ENCODE peak calls at places on chromosomes 4 and X, in five cellular contexts. T is HepG2, A is H1, Z is GM12878, K is K562. W is an unnamed sample.

GRCh38 chr4:151852202-151852601 is 91.4 kb upstream of the GATB start:
- DNase-seq in A (no peak), Z (no peak), T (no peak), K (no peak), W (no peak)

GRCh38 chrX:71679575-71680207 is 12.3 kb downstream of the LOC101059915 start:
- DNase-seq in A (no peak), Z (no peak), T (no peak), K (no peak), W (no peak)

GRCh38 chrX:119041175-119041574 is 31.6 kb upstream of the CT47C1 start:
- DNase-seq in Z (no peak), K (peak), T (peak), A (no peak), W (no peak)

GRCh38 chrX:36898301-36898700 is 109.9 kb upstream of the FAM47C start:
- DNase-seq in T (peak), Z (no peak), A (no peak), K (no peak), W (peak)

GRCh38 chr4:79865253-79865652 is 207.8 kb downstream of the ANTXR2 start:
- DNase-seq in Z (no peak), A (no peak), T (no peak), K (no peak), W (no peak)

GRCh38 chrX:68462653-68463052 is 29.4 kb upstream of the OPHN1 start:
- DNase-seq in K (peak), T (no peak), Z (no peak), A (peak), W (no peak)

GRCh38 chr4:29853843-29854242 is 866.3 kb upstream of the PCDH7 start:
- DNase-seq in T (no peak), A (no peak), K (no peak), Z (no peak), W (no peak)

GRCh38 chr4:56410247-56410646 is 23.0 kb upstream of the AASDH start:
- DNase-seq in A (peak), Z (no peak), K (no peak), T (peak), W (peak)

GRCh38 chr4:67437974-67438713 is 107.2 kb downstream of the CENPC start:
- DNase-seq in Z (no peak), T (peak), A (no peak), K (no peak), W (no peak)

GRCh38 chr4:38565271-38566199 is 98.5 kb upstream of the KLF3 start:
- DNase-seq in Z (no peak), A (no peak), T (no peak), K (no peak), W (no peak)

GRCh38 chrX:71367396-71367795 is 1.2 kb downstream of the TAF1 start:
- DNase-seq in Z (no peak), A (no peak), T (no peak), K (no peak), W (no peak)

GRCh38 chrX:45712067-45712466 is 511.4 kb upstream of the DIPK2B start:
- DNase-seq in T (no peak), Z (no peak), K (no peak), A (no peak), W (no peak)

GRCh38 chr4:3783691-3784306 is 17.6 kb downstream of the ADRA2C start:
- DNase-seq in A (no peak), K (peak), Z (no peak), T (no peak), W (no peak)

GRCh38 chrX:110399497-110399896 is 40.8 kb downstream of the RTL9 start:
- DNase-seq in A (no peak), Z (no peak), T (no peak), K (no peak), W (no peak)

GRCh38 chr4:88341227-88342192 is 37.1 kb upstream of the HERC6 start:
- DNase-seq in A (no peak), Z (no peak), T (peak), K (no peak), W (no peak)

GRCh38 chrX:350148-350533 is 31.5 kb upstream of the GTPBP6 start:
- DNase-seq in A (no peak), Z (no peak), K (no peak), T (no peak), W (no peak)

GRCh38 chr4:75653845-75654503 is 19.2 kb downstream of the G3BP2 start:
- DNase-seq in T (peak), A (no peak), Z (no peak), K (peak), W (peak)

GRCh38 chr4:140094701-140095420 is 59.1 kb downstream of the MAML3 start:
- DNase-seq in Z (no peak), K (no peak), T (no peak), A (no peak), W (peak)

GRCh38 chrX:16836371-16836770 is 33.8 kb downstream of the RBBP7 start:
- DNase-seq in Z (no peak), T (peak), K (peak), A (no peak), W (peak)

GRCh38 chrX:7215842-7216241 is 67.9 kb upstream of the PUDP start:
- DNase-seq in A (no peak), Z (no peak), T (no peak), K (no peak), W (no peak)

GRCh38 chrX:100944601-100945000 is 15.9 kb upstream of the XKRX start:
- DNase-seq in A (no peak), K (no peak), Z (no peak), T (no peak), W (no peak)

GRCh38 chr4:140300271-140300970 is 73.0 kb upstream of the SCOC start:
- DNase-seq in T (no peak), Z (no peak), K (no peak), A (no peak), W (no peak)

GRCh38 chr4:101345271-101345595 is 2.1 kb downstream of the PPP3CA start:
- DNase-seq in A (no peak), K (no peak), T (no peak), Z (no peak), W (peak)

GRCh38 chr4:37717575-37717974 is 31.4 kb upstream of the RELL1 start:
- DNase-seq in A (no peak), K (no peak), Z (no peak), T (no peak), W (no peak)

GRCh38 chr4:158255727-158256324 is 45.5 kb downstream of the TMEM144 start:
- DNase-seq in T (peak), Z (no peak), A (no peak), K (peak), W (peak)

GRCh38 chr4:40462326-40462725 is 127.2 kb downstream of the CHRNA9 start:
- DNase-seq in T (no peak), K (no peak), Z (peak), A (no peak), W (no peak)

GRCh38 chr4:4852591-4853362 is 6.7 kb upstream of the MSX1 start:
- DNase-seq in Z (no peak), T (no peak), K (peak), A (no peak), W (peak)

GRCh38 chr4:5456296-5456845 is 252.0 kb downstream of the EVC2 start:
- DNase-seq in K (no peak), T (no peak), A (no peak), Z (no peak), W (no peak)

GRCh38 chr4:87865960-87866598 is 33.3 kb downstream of the MEPE start:
- DNase-seq in T (peak), A (peak), K (no peak), Z (no peak), W (no peak)

GRCh38 chr4:129336457-129336856 is 240.5 kb downstream of the C4orf33 start:
- DNase-seq in Z (no peak), T (no peak), A (no peak), K (no peak), W (no peak)
- TF ChIP-seq GABPA in Z (no peak), T (no peak), A (no peak), K (no peak), W (no peak)

DNA sequence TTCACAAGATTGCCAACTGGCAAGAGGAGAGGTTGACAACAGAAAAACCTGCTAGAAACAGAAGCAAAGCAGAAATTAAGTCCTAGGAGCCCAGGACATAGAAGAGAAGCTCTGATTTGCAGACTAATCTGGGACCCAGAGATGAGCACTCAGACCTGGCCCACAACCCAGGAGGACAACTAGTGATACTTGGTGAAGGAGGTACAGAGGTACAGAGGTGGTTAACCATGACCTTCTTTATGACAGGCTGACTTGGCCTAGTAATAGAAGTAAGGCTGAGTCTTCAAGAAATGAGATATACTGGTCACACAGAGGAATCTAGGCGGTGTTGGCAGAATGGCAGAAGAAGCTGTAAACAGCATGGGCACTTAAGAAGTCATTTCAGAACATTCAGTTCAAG is 43.6 kb downstream of the ANXA5 start:
- DNase-seq in A (no peak), K (no peak), Z (no peak), T (no peak), W (no peak)
- H3K9ac ChIP-seq in A (no peak), K (no peak), Z (no peak), T (no peak), W (no peak)

DNA sequence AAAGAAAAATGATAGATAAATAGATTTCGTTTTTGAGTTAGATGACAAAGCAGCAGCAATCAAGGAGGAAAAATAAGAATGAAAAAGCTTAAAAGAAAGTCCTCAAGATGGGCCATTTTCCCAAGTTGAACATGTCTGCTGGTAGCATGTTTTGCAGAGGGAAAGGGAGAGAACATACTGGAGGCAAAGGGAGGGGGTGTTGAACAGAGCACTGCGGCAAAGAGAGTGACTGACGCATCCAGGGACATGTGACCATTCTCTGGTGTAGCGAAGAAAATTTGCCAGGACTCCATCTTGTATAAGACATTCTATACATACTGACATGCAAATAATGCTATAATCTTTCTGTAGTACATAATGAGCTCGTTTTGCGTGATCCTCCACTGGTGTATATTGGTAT is 1.2 kb downstream of the LINC00632 start:
- DNase-seq in Z (no peak), A (no peak), T (no peak), K (no peak), W (peak)
- TF ChIP-seq GABPA in Z (no peak), A (no peak), T (no peak), K (no peak), W (no peak)

DNA sequence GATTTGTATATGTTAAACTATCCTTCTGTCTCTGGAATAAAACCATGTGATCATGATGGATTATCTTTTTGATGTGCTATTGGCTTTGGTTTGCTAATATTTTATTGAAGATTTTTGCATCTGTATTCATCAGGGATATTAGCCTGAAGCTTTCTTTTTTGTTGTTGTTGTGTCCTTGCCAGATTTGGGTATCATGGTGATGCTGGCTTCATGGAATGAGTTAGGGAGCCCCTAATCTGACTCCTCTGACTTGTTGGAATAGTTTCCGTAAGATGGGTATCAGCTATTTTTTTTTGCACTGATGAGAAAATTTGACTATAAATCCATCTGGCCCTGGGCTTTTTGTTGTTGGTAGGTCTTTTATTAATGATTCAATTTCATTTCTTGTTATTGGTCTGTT is 45.7 kb downstream of the ATP10D start:
- DNase-seq in A (no peak), Z (no peak), T (no peak), K (no peak), W (no peak)
- H3K9ac ChIP-seq in A (no peak), Z (no peak), T (no peak), K (no peak), W (peak)

GRCh38 chrX:24979081-24979480 is 36.7 kb downstream of the ARX start:
- DNase-seq in Z (no peak), A (no peak), K (no peak), T (no peak), W (no peak)
- TF ChIP-seq GABPA in Z (no peak), A (no peak), K (no peak), T (no peak), W (no peak)

DNA sequence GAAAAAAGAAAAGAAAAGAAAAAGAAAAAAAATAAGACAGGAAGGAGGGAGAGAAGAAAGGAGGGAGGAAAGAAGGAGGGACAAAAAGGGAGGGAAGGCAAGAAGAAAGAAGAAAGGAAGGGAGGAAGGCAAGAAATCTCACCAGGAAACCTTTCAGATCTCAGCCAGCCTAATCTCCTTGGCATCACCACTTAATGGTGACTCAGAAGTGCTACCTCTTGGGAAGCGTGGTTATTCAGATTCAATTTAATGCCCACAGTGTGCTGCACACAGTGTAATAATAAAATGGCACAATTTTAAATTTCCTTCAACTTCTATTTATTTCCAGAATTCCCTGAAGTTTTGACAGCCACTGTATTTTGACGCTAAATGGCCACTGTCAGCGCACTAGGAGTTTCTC is 50.3 kb downstream of the DKK2 start:
- DNase-seq in Z (no peak), T (no peak), K (no peak), A (no peak), W (no peak)
- H3K9ac ChIP-seq in Z (no peak), T (no peak), K (no peak), A (no peak), W (peak)

DNA sequence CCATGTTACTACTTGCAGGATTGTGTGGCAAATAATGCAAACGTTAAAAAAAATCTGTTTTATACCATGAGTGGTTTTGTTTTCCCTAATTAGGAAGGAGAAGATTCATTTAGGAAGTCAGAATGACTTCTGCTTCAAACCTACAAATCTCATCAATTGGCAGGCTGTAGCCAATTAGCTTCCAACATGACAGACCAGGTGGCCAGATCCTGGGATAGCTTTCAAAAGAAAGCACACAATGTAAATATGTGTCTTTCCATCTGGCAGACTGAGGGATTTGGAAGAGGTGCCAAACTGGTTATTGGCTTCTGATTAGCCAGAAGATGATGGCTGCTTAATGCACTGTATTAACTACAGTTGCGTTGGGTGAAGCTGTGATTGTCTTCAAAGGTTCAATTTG is 432.8 kb downstream of the ANKRD50 start:
- DNase-seq in T (no peak), Z (no peak), K (no peak), A (no peak), W (peak)
- TF ChIP-seq GABPA in T (no peak), Z (no peak), K (no peak), A (no peak), W (no peak)

DNA sequence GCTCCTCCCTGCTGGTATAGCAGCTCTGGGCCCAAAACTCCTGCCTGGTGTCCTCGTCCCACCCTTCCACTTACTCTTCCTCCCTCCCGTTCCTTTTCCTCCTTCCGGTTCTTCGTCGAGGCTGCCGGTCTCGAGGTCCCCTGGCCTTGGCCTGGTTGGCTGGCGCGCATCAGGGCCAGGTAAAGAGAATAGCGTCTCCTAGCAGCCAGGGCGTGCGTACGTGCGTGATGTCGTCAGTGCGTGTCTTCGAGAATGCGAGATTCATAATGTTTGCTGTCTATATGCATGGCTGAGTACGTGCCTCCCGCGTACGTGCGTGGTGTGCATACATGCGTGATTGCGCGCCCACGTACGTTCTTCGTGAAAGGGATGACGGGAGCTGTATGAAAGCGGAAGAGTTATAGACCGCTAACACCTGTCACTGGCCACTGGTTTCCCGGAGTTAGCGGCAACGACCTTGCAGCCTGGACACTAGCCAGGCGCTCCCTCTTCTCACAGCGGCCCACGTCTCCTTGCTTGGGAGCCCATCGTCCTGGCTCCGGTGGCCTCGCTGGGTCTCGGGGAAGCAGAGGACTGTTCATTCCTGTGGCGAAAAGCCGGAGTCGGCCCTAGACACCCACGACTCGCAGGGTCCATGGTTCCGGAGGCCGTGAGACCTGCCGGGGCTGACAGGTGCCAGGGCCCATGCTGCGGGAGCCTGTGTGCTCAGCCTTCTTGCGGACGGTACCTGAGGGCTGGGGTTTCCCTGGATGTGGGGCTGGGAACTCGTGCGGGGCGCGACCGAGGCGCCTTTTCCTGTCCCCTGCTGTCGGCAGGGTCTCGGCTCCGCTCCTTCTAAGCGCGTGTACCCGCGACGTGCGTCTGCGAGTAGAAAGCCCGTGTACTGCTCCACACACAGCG is at the start of gene EOLA1:
- DNase-seq in K (no peak), A (peak), T (peak), Z (peak), W (peak)
- H3K9ac ChIP-seq in K (peak), A (no peak), T (peak), Z (peak), W (peak)

DNA sequence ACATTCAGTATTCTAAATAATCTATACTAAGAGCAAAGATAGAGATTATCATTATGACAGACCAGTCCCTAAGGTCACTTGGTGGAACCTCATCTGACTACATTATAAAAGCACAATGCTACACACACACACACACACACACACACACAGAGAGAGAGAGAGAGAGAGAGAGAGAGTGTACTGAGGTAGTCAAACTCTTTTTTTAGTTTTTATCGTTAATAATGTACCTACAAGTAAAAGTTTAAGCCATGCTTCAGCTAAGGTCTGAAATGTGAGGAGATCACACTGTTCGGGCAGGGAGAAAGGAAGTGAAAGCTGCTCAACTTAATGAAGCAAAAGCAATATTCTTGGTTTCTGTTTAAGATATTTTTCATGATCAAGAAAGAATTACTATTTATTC is 75.8 kb upstream of the CCDC160 start:
- DNase-seq in T (no peak), A (no peak), K (no peak), Z (no peak), W (no peak)
- TF ChIP-seq GABPA in T (no peak), A (no peak), K (no peak), Z (no peak), W (no peak)

GRCh38 chr4:102823464-102823863 is 3.9 kb downstream of the UBE2D3 start:
- DNase-seq in K (no peak), Z (no peak), A (no peak), T (no peak), W (no peak)
- H3K9ac ChIP-seq in K (no peak), Z (peak), A (no peak), T (peak), W (no peak)